ENCODE peak calls at places on chromosomes 1 and 21, in eight cellular contexts. One of them, this sample, is unnamed.

GRCh38 chr1:217482356-217483102 is 148.4 kb downstream of the GPATCH2 start:
- DNase-seq in Peyer's patch: no peak
- DNase-seq in ovary: no peak
- DNase-seq in HCT116: peak; percentile 8
- DNase-seq in heart left ventricle: no peak
- DNase-seq in tibial nerve: no peak
- DNase-seq in A549: peak; percentile 31
- DNase-seq in endothelial cell of umbilical vein: peak; percentile 35
- DNase-seq in this sample: no peak

GRCh38 chr1:93670141-93670540 is 11.5 kb downstream of the BCAR3 start:
- DNase-seq in HCT116: peak; percentile 68
- DNase-seq in ovary: peak; percentile 67
- DNase-seq in tibial nerve: peak; percentile 57
- DNase-seq in A549: peak; percentile 47
- DNase-seq in Peyer's patch: no peak
- DNase-seq in endothelial cell of umbilical vein: peak; percentile 89
- DNase-seq in heart left ventricle: peak; percentile 68
- DNase-seq in this sample: no peak

GRCh38 chr1:158491372-158491771 is 19.4 kb downstream of the OR10R2 start:
- DNase-seq in ovary: no peak
- DNase-seq in A549: no peak
- DNase-seq in tibial nerve: no peak
- DNase-seq in endothelial cell of umbilical vein: no peak
- DNase-seq in Peyer's patch: no peak
- DNase-seq in HCT116: no peak
- DNase-seq in heart left ventricle: no peak
- DNase-seq in this sample: no peak

GRCh38 chr1:35838693-35839245 is 31.0 kb downstream of the AGO4 start:
- DNase-seq in heart left ventricle: no peak
- DNase-seq in endothelial cell of umbilical vein: no peak
- DNase-seq in HCT116: no peak
- DNase-seq in ovary: no peak
- DNase-seq in tibial nerve: no peak
- DNase-seq in Peyer's patch: no peak
- DNase-seq in A549: no peak
- DNase-seq in this sample: no peak

GRCh38 chr1:99767996-99768524 is 1.6 kb upstream of the FRRS1 start:
- DNase-seq in A549: no peak
- DNase-seq in heart left ventricle: no peak
- DNase-seq in Peyer's patch: no peak
- DNase-seq in ovary: no peak
- DNase-seq in HCT116: no peak
- DNase-seq in endothelial cell of umbilical vein: no peak
- DNase-seq in tibial nerve: no peak
- DNase-seq in this sample: no peak

GRCh38 chr1:94955767-94956632 is 29.1 kb upstream of the CNN3 start:
- DNase-seq in tibial nerve: no peak
- DNase-seq in HCT116: no peak
- DNase-seq in Peyer's patch: no peak
- DNase-seq in A549: no peak
- DNase-seq in endothelial cell of umbilical vein: peak; percentile 53
- DNase-seq in heart left ventricle: peak; percentile 69
- DNase-seq in ovary: peak; percentile 37
- DNase-seq in this sample: no peak

GRCh38 chr1:5744911-5745431 is 247.3 kb downstream of the NPHP4 start:
- DNase-seq in tibial nerve: no peak
- DNase-seq in endothelial cell of umbilical vein: no peak
- DNase-seq in heart left ventricle: no peak
- DNase-seq in A549: no peak
- DNase-seq in HCT116: no peak
- DNase-seq in Peyer's patch: peak; percentile 16
- DNase-seq in ovary: peak; percentile 62
- DNase-seq in this sample: no peak

GRCh38 chr1:180675586-180675985 is 43.8 kb downstream of the XPR1 start:
- DNase-seq in HCT116: no peak
- DNase-seq in tibial nerve: no peak
- DNase-seq in A549: no peak
- DNase-seq in Peyer's patch: no peak
- DNase-seq in endothelial cell of umbilical vein: peak; percentile 53
- DNase-seq in heart left ventricle: no peak
- DNase-seq in ovary: no peak
- DNase-seq in this sample: no peak

GRCh38 chr1:176033474-176033873 is 173.6 kb downstream of the COP1 start:
- DNase-seq in heart left ventricle: no peak
- DNase-seq in Peyer's patch: no peak
- DNase-seq in ovary: no peak
- DNase-seq in HCT116: no peak
- DNase-seq in tibial nerve: no peak
- DNase-seq in A549: no peak
- DNase-seq in endothelial cell of umbilical vein: peak; percentile 22
- DNase-seq in this sample: no peak

GRCh38 chr1:37865348-37866119 is 6.1 kb upstream of the MTF1 start:
- DNase-seq in tibial nerve: no peak
- DNase-seq in A549: no peak
- DNase-seq in Peyer's patch: no peak
- DNase-seq in heart left ventricle: no peak
- DNase-seq in HCT116: peak; percentile 67
- DNase-seq in ovary: no peak
- DNase-seq in endothelial cell of umbilical vein: no peak
- DNase-seq in this sample: no peak

GRCh38 chr1:243837907-243838546 is 12.0 kb downstream of the AKT3 start:
- DNase-seq in HCT116: no peak
- DNase-seq in A549: no peak
- DNase-seq in endothelial cell of umbilical vein: peak; percentile 21
- DNase-seq in heart left ventricle: no peak
- DNase-seq in tibial nerve: no peak
- DNase-seq in Peyer's patch: no peak
- DNase-seq in ovary: no peak
- DNase-seq in this sample: no peak

GRCh38 chr21:16407403-16408279 is 677.9 kb downstream of the USP25 start:
- DNase-seq in HCT116: no peak
- DNase-seq in endothelial cell of umbilical vein: peak; percentile 36
- DNase-seq in A549: no peak
- DNase-seq in heart left ventricle: no peak
- DNase-seq in ovary: no peak
- DNase-seq in Peyer's patch: no peak
- DNase-seq in tibial nerve: no peak
- DNase-seq in this sample: no peak

GRCh38 chr21:46126321-46127238 is 28.7 kb downstream of the COL6A2 start:
- DNase-seq in A549: no peak
- DNase-seq in tibial nerve: no peak
- DNase-seq in ovary: peak; percentile 14
- DNase-seq in heart left ventricle: peak; percentile 26
- DNase-seq in Peyer's patch: peak; percentile 39
- DNase-seq in endothelial cell of umbilical vein: no peak
- DNase-seq in HCT116: no peak
- DNase-seq in this sample: no peak

GRCh38 chr1:109307363-109308021 is 681 bp upstream of the MYBPHL start:
- DNase-seq in ovary: no peak
- DNase-seq in endothelial cell of umbilical vein: no peak
- DNase-seq in tibial nerve: no peak
- DNase-seq in A549: no peak
- DNase-seq in Peyer's patch: peak; percentile 70
- DNase-seq in HCT116: no peak
- DNase-seq in heart left ventricle: peak; percentile 72
- DNase-seq in this sample: no peak

GRCh38 chr1:205812878-205813754 is at the start of gene SLC41A1:
- DNase-seq in HCT116: peak; percentile 76
- DNase-seq in A549: peak; percentile 90
- DNase-seq in ovary: peak; percentile 93
- DNase-seq in tibial nerve: peak; percentile 96
- DNase-seq in Peyer's patch: peak; percentile 92
- DNase-seq in heart left ventricle: peak; percentile 96
- DNase-seq in endothelial cell of umbilical vein: peak; percentile 96
- DNase-seq in this sample: peak; percentile 99

GRCh38 chr1:10877894-10878293 is 81.4 kb upstream of the CASZ1 start:
- DNase-seq in HCT116: no peak
- DNase-seq in ovary: no peak
- DNase-seq in A549: no peak
- DNase-seq in Peyer's patch: no peak
- DNase-seq in endothelial cell of umbilical vein: no peak
- DNase-seq in tibial nerve: no peak
- DNase-seq in heart left ventricle: peak; percentile 17
- DNase-seq in this sample: no peak

GRCh38 chr1:18907021-18907913 is 4.9 kb upstream of the ALDH4A1 start:
- DNase-seq in ovary: peak; percentile 60
- DNase-seq in HCT116: peak; percentile 33
- DNase-seq in A549: peak; percentile 49
- DNase-seq in Peyer's patch: no peak
- DNase-seq in heart left ventricle: peak; percentile 71
- DNase-seq in tibial nerve: peak; percentile 67
- DNase-seq in endothelial cell of umbilical vein: peak; percentile 79
- DNase-seq in this sample: no peak
- H3K4me3 ChIP-seq in ovary: no peak overlapping the region
- H3K4me3 ChIP-seq in HCT116: no peak overlapping the region
- H3K4me3 ChIP-seq in A549: no peak overlapping the region
- H3K4me3 ChIP-seq in Peyer's patch: no peak overlapping the region
- H3K4me3 ChIP-seq in heart left ventricle: no peak overlapping the region
- H3K4me3 ChIP-seq in tibial nerve: no peak overlapping the region
- H3K4me3 ChIP-seq in endothelial cell of umbilical vein: no peak overlapping the region
- H3K4me3 ChIP-seq in this sample: peak overlapping the region; percentile 13

GRCh38 chr1:113765306-113765705 is 6.0 kb upstream of the PHTF1 start:
- DNase-seq in tibial nerve: no peak
- DNase-seq in endothelial cell of umbilical vein: no peak
- DNase-seq in heart left ventricle: no peak
- DNase-seq in Peyer's patch: no peak
- DNase-seq in HCT116: no peak
- DNase-seq in ovary: no peak
- DNase-seq in A549: no peak
- DNase-seq in this sample: no peak
- TF ChIP-seq POLR2A in tibial nerve: no peak
- TF ChIP-seq POLR2A in endothelial cell of umbilical vein: no peak
- TF ChIP-seq POLR2A in heart left ventricle: no peak
- TF ChIP-seq POLR2A in Peyer's patch: no peak
- TF ChIP-seq POLR2A in HCT116: no peak
- TF ChIP-seq POLR2A in ovary: no peak
- TF ChIP-seq POLR2A in A549: no peak
- TF ChIP-seq POLR2A in this sample: no peak

DNA sequence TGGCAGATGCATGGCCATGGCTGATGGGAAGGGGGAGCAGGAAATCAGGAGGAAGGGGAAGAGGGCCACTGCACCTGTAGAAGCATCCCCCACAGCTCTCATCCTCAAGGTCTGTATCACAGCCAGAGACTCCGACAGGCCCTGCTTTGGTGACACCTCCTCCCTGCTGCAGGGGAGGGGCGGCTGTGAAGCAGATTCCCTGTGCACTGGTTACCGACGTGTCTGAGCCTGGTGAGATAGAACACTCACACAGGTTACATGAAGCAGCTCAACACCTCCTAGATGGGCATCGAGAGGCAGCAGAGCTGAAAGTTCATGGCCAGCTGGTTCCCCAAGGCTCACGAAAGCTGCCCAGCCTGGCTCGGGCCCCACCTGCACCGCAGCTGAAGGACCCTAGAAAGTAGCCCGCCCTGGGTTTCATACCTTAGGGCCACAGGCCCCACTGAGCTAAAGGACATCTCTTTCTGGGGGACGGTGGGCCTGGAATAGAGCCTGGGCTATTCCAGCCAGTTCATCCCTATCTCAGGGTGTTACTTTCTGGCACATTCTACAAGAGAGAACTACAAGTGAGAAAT is 30.2 kb upstream of the AJAP1 start:
- DNase-seq in heart left ventricle: no peak
- DNase-seq in Peyer's patch: no peak
- DNase-seq in A549: no peak
- DNase-seq in endothelial cell of umbilical vein: no peak
- DNase-seq in HCT116: no peak
- DNase-seq in tibial nerve: no peak
- DNase-seq in ovary: no peak
- DNase-seq in this sample: no peak
- H3K9me3 ChIP-seq in heart left ventricle: no peaks in the 10 kb centered on the region
- H3K9me3 ChIP-seq in Peyer's patch: no peaks in the 10 kb centered on the region
- H3K9me3 ChIP-seq in A549: no peaks in the 10 kb centered on the region
- H3K9me3 ChIP-seq in endothelial cell of umbilical vein: no peaks in the 10 kb centered on the region
- H3K9me3 ChIP-seq in HCT116: no peaks in the 10 kb centered on the region
- H3K9me3 ChIP-seq in tibial nerve: no peaks in the 10 kb centered on the region
- H3K9me3 ChIP-seq in ovary: peaks cover 6% of the 10 kb centered on the region
- H3K9me3 ChIP-seq in this sample: no peaks in the 10 kb centered on the region

GRCh38 chr1:228085287-228085926 is 2.9 kb downstream of the ARF1 start:
- DNase-seq in ovary: no peak
- DNase-seq in HCT116: no peak
- DNase-seq in tibial nerve: peak; percentile 38
- DNase-seq in A549: no peak
- DNase-seq in endothelial cell of umbilical vein: peak; percentile 74
- DNase-seq in Peyer's patch: peak; percentile 70
- DNase-seq in heart left ventricle: peak; percentile 33
- DNase-seq in this sample: no peak
- H3K4me3 ChIP-seq in ovary: peak overlapping the region; percentile 99
- H3K4me3 ChIP-seq in HCT116: no peak overlapping the region
- H3K4me3 ChIP-seq in tibial nerve: no peak overlapping the region
- H3K4me3 ChIP-seq in A549: no peak overlapping the region
- H3K4me3 ChIP-seq in endothelial cell of umbilical vein: peak overlapping the region; percentile 86
- H3K4me3 ChIP-seq in Peyer's patch: peak overlapping the region; percentile 86
- H3K4me3 ChIP-seq in heart left ventricle: no peak overlapping the region
- H3K4me3 ChIP-seq in this sample: peak overlapping the region; percentile 99

DNA sequence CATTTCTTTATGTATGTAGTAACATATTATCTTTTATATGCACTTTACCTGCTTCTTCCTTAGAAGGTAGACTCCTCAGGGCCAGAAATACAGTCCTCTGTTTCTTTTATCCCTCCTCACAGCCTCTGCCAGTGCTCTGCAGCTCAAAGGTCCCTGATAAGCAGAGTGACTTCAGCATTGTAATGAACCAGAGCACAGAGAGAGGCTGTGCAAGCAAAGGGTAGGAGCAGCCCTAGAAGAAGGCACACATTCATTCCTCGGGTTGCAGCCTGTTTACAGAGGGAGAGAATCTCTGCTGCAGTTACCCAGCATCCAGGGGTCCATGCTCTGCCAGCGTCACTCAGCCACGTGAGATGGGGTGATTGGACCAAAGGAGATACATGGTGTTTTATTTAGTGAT is 101.1 kb downstream of the RHOU start:
- DNase-seq in HCT116: no peak
- DNase-seq in A549: no peak
- DNase-seq in heart left ventricle: no peak
- DNase-seq in tibial nerve: no peak
- DNase-seq in Peyer's patch: peak; percentile 63
- DNase-seq in endothelial cell of umbilical vein: no peak
- DNase-seq in ovary: no peak
- DNase-seq in this sample: no peak
- TF ChIP-seq POLR2A in HCT116: no peak
- TF ChIP-seq POLR2A in A549: no peak
- TF ChIP-seq POLR2A in heart left ventricle: no peak
- TF ChIP-seq POLR2A in tibial nerve: no peak
- TF ChIP-seq POLR2A in Peyer's patch: peak; percentile 96
- TF ChIP-seq POLR2A in endothelial cell of umbilical vein: no peak
- TF ChIP-seq POLR2A in ovary: no peak
- TF ChIP-seq POLR2A in this sample: no peak

DNA sequence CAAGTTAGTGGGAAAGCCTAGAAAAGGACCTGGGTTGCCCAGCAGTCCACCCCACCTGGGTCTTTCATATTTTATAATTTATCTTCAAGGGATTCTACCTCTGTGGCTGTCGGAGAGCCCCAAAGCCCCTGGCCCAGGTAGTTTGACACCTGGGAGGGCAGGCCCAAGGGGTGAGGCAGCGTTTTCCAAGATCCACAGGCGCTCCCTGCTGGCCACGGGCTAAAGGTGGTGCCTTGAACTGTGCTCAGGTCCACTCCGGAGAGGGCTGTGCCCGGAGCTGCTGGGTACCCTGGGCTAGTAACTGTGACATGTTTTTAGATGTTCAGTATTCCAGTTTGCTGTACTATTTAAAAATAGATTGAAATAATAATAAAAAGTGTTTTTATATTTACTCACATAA is 37.2 kb upstream of the CRNN start:
- DNase-seq in ovary: no peak
- DNase-seq in A549: no peak
- DNase-seq in endothelial cell of umbilical vein: no peak
- DNase-seq in heart left ventricle: no peak
- DNase-seq in HCT116: no peak
- DNase-seq in tibial nerve: no peak
- DNase-seq in Peyer's patch: no peak
- DNase-seq in this sample: peak; percentile 86
- H3K9me3 ChIP-seq in ovary: no peaks in the 10 kb centered on the region
- H3K9me3 ChIP-seq in A549: no peaks in the 10 kb centered on the region
- H3K9me3 ChIP-seq in endothelial cell of umbilical vein: no peaks in the 10 kb centered on the region
- H3K9me3 ChIP-seq in heart left ventricle: no peaks in the 10 kb centered on the region
- H3K9me3 ChIP-seq in HCT116: no peaks in the 10 kb centered on the region
- H3K9me3 ChIP-seq in tibial nerve: no peaks in the 10 kb centered on the region
- H3K9me3 ChIP-seq in Peyer's patch: no peaks in the 10 kb centered on the region
- H3K9me3 ChIP-seq in this sample: no peaks in the 10 kb centered on the region